ENCODE peak calls at places on chromosomes 11 and 22, in six cellular contexts. W is IMR-90, N is Caco-2, V is brain microvascular endothelial cell, K is thoracic aorta, E is AG09309. B is an unnamed sample.
A peak's percentile ranks its signal among the peaks of the same experiment; 100 is the strongest.

GRCh38 chr11:60785806-60786361 is 751 bp downstream of the MS4A10 start:
- DNase-seq in W (peak; percentile 57), N (no peak), V (peak; percentile 80), K (no peak), E (no peak), B (no peak)

GRCh38 chr11:9601041-9601875 is 27.8 kb downstream of the WEE1 start:
- DNase-seq in W (peak; percentile 89), N (no peak), V (peak; percentile 95), K (no peak), E (peak; percentile 51), B (no peak)

GRCh38 chr11:65492637-65493366 is 6.0 kb upstream of the MALAT1 start:
- DNase-seq in W (peak; percentile 89), N (no peak), V (peak; percentile 81), K (peak; percentile 73), E (no peak), B (no peak)

GRCh38 chr11:16397355-16397754 is 41.0 kb upstream of the SOX6 start:
- DNase-seq in W (no peak), N (no peak), V (no peak), K (no peak), E (no peak), B (no peak)

GRCh38 chr11:6856871-6857270 is 6.0 kb upstream of the OR10A2 start:
- DNase-seq in W (peak; percentile 54), N (no peak), V (no peak), K (no peak), E (no peak), B (no peak)

GRCh38 chr11:16226245-16226644 is 130.1 kb downstream of the SOX6 start:
- DNase-seq in W (peak; percentile 67), N (peak; percentile 47), V (no peak), K (no peak), E (no peak), B (peak; percentile 96)

GRCh38 chr11:74702383-74703007 is 28.7 kb downstream of the CHRDL2 start:
- DNase-seq in W (peak; percentile 76), N (peak; percentile 85), V (peak; percentile 69), K (no peak), E (no peak), B (peak; percentile 34)

GRCh38 chr11:45918331-45918941 is 759 bp upstream of the PEX16 start:
- DNase-seq in W (peak; percentile 64), N (peak; percentile 88), V (peak; percentile 62), K (peak; percentile 33), E (peak; percentile 11), B (peak; percentile 40)

GRCh38 chr11:17972987-17973386 is 39.9 kb downstream of the SERGEF start:
- DNase-seq in W (peak; percentile 93), N (peak; percentile 51), V (peak; percentile 59), K (no peak), E (peak; percentile 85), B (no peak)

GRCh38 chr11:76787911-76788596 is 4.9 kb downstream of the TSKU start:
- DNase-seq in W (peak; percentile 76), N (peak; percentile 60), V (no peak), K (no peak), E (no peak), B (no peak)

GRCh38 chr11:26649884-26650283 is 72.0 kb downstream of the SLC5A12 start:
- DNase-seq in W (peak; percentile 53), N (peak; percentile 69), V (peak; percentile 73), K (no peak), E (peak; percentile 34), B (peak; percentile 52)

GRCh38 chr11:94740083-94740974 is 27.8 kb upstream of the AMOTL1 start:
- DNase-seq in W (no peak), N (no peak), V (no peak), K (peak; percentile 5), E (no peak), B (no peak)

GRCh38 chr11:79437981-79438630 is 2.7 kb downstream of the TENM4 start:
- DNase-seq in W (peak; percentile 63), N (no peak), V (no peak), K (no peak), E (no peak), B (no peak)

GRCh38 chr22:24474221-24474620 is 20.9 kb upstream of the UPB1 start:
- DNase-seq in W (peak; percentile 92), N (no peak), V (peak; percentile 92), K (no peak), E (peak; percentile 66), B (no peak)

GRCh38 chr22:47091921-47092700 is 329.7 kb downstream of the TBC1D22A start:
- DNase-seq in W (no peak), N (no peak), V (no peak), K (no peak), E (no peak), B (no peak)

GRCh38 chr22:21868651-21869050 is 1.2 kb upstream of the MAPK1 start:
- DNase-seq in W (no peak), N (no peak), V (no peak), K (no peak), E (no peak), B (no peak)

GRCh38 chr22:44031111-44031963 is 7.2 kb downstream of the PARVB start:
- DNase-seq in W (no peak), N (no peak), V (no peak), K (no peak), E (no peak), B (no peak)
- H3K4me3 ChIP-seq in W (no peak overlapping the region), N (no peak overlapping the region), V (no peak overlapping the region), K (no peak overlapping the region), E (no peak overlapping the region), B (no peak overlapping the region)

DNA sequence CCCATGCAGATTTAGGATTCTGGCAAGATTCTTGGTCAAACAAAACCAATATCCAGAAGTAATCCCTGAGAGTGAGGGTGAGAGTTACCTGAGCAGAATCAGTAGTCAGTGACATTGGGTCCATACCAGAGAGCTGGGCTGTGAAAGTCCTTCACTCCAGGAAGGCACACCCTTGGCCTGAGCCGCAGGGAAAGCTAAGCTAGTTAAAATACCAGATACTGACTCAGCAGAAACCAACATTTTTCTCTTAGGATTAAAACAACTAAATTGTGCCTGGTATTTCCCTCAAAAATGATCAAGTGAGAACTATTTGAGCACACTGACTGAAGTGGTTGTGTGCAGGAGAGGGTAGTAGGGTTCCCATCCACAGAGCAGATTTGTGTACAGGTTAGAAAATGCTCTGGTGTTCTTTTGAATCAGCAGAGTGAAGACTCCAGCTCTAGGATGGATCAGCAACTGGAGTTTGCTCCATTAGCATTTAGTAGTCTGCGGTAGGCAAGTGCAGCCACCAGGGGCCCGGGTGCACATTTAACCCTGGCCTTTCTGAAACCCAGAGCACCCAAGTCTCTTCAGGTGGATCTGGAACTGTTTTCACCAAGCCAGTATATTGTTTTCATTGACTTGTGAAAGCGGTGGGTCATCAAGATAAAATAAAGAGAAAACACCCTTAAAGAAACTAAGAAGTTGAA is 100.7 kb upstream of the CLPB start:
- DNase-seq in W (no peak), N (peak; percentile 50), V (no peak), K (no peak), E (peak; percentile 17), B (no peak)
- TF ChIP-seq CTCF in W (no peak), N (peak; percentile 33), V (peak; percentile 39), K (no peak), E (peak; percentile 22), B (peak; percentile 1)

GRCh38 chr11:120385690-120386089 is 49.5 kb downstream of the ARHGEF12 start:
- DNase-seq in W (no peak), N (no peak), V (no peak), K (no peak), E (no peak), B (no peak)
- H3K4me3 ChIP-seq in W (no peak overlapping the region), N (no peak overlapping the region), V (no peak overlapping the region), K (no peak overlapping the region), E (no peak overlapping the region), B (no peak overlapping the region)

GRCh38 chr11:34788642-34789041 is 127.5 kb downstream of the APIP start:
- DNase-seq in W (no peak), N (no peak), V (no peak), K (no peak), E (no peak), B (peak; percentile 8)

GRCh38 chr11:34792143-34792542 is 124.0 kb downstream of the APIP start:
- DNase-seq in W (no peak), N (no peak), V (no peak), K (no peak), E (no peak), B (no peak)

GRCh38 chr11:34791725-34792124 is 124.5 kb downstream of the APIP start:
- DNase-seq in W (no peak), N (no peak), V (no peak), K (no peak), E (no peak), B (no peak)

GRCh38 chr11:34789196-34789834 is 126.9 kb downstream of the APIP start:
- DNase-seq in W (peak; percentile 4), N (no peak), V (no peak), K (no peak), E (no peak), B (no peak)

GRCh38 chr11:34790620-34791019 is 125.6 kb downstream of the APIP start:
- DNase-seq in W (no peak), N (no peak), V (no peak), K (no peak), E (no peak), B (no peak)
- TF ChIP-seq CTCF in W (no peak), N (no peak), V (peak; percentile 30), K (no peak), E (no peak), B (peak; percentile 9)

GRCh38 chr11:72720047-72720446 is 32.2 kb downstream of the ARAP1 start:
- DNase-seq in W (no peak), N (no peak), V (no peak), K (no peak), E (no peak), B (no peak)

GRCh38 chr11:72720806-72721205 is 31.4 kb downstream of the ARAP1 start:
- DNase-seq in W (no peak), N (no peak), V (no peak), K (no peak), E (no peak), B (peak; percentile 11)

GRCh38 chr11:72719551-72719950 is 32.7 kb downstream of the ARAP1 start:
- DNase-seq in W (no peak), N (no peak), V (no peak), K (no peak), E (no peak), B (no peak)

GRCh38 chr11:72718101-72718501 is 34.1 kb downstream of the ARAP1 start:
- DNase-seq in W (no peak), N (no peak), V (no peak), K (no peak), E (no peak), B (no peak)

DNA sequence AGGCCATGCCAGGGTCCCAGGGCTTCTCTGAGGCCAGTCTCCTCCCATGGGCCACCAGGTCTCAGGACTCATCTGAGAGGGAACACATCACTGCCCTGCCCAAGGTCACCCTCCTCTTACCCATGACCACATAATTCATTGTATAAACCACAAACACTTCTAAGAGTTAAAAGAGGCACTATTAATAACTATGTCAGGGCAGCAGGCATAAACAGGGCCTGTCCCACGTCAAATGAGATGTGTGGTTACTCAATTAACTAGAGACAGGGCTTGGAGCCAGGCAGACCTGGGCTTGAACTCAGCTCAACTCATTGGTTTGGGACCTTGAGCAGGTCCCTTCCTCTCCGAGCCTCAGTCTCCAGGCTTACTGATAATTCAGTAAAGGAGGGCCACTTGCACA is 33.1 kb downstream of the ARAP1 start:
- DNase-seq in W (peak; percentile 31), N (no peak), V (no peak), K (no peak), E (peak; percentile 5), B (no peak)
- H3K4me3 ChIP-seq in W (no peak overlapping the region), N (no peak overlapping the region), V (no peak overlapping the region), K (no peak overlapping the region), E (no peak overlapping the region), B (no peak overlapping the region)